ENCODE peak calls at places on chromosomes 2 and 18, in seven cellular contexts. E is astrocyte of the spinal cord, Y is SW480, N is NCI-H748 treated with DMSO at 0.1 percent for 48 hours, P is lower lobe of right lung, S is HEK293T, M is NCI-H1092. I is an unnamed sample.

GRCh38 chr18:40208951-40209350 is 1746.1 kb upstream of the PIK3C3 start:
- DNase-seq in E (no peak), Y (no peak), N (no peak), P (no peak), S (no peak), M (no peak), I (no peak)

GRCh38 chr2:111155610-111156009 is 34.9 kb downstream of the BCL2L11 start:
- DNase-seq in E (no peak), Y (peak; percentile 33), N (no peak), P (no peak), S (no peak), M (no peak), I (peak; percentile 27)

GRCh38 chr2:72859831-72860262 is 27.4 kb upstream of the SPR start:
- DNase-seq in E (peak; percentile 53), Y (peak; percentile 88), N (peak; percentile 15), P (no peak), S (peak; percentile 61), M (peak; percentile 36), I (peak; percentile 81)

GRCh38 chr18:74589021-74589420 is 8.6 kb upstream of the ZNF407 start:
- DNase-seq in E (no peak), Y (no peak), N (no peak), P (peak; percentile 65), S (no peak), M (no peak), I (no peak)

GRCh38 chr18:55265916-55266488 is 306.7 kb upstream of the CCDC68 start:
- DNase-seq in E (peak; percentile 54), Y (peak; percentile 62), N (no peak), P (no peak), S (no peak), M (no peak), I (no peak)

GRCh38 chr2:12819721-12820120 is 103.0 kb downstream of the TRIB2 start:
- DNase-seq in E (peak; percentile 63), Y (no peak), N (no peak), P (no peak), S (no peak), M (no peak), I (no peak)

GRCh38 chr2:229265727-229266126 is 5.4 kb downstream of the PID1 start:
- DNase-seq in E (no peak), Y (no peak), N (no peak), P (no peak), S (no peak), M (no peak), I (no peak)

GRCh38 chr18:45197526-45197970 is 417.7 kb upstream of the SLC14A2 start:
- DNase-seq in E (peak; percentile 94), Y (no peak), N (no peak), P (no peak), S (no peak), M (no peak), I (no peak)

GRCh38 chr2:238811765-238812164 is 36.1 kb upstream of the TWIST2 start:
- DNase-seq in E (no peak), Y (no peak), N (no peak), P (no peak), S (no peak), M (no peak), I (no peak)

I was measured in prostate gland.